ENCODE peak calls at places on chromosomes 13 and 19, in five cellular contexts. N, C, P, G and L are unnamed samples.

GRCh38 chr19:53511933-53512374 is 26.0 kb upstream of the ZNF331 start:
- DNase-seq in P (peak), N (no peak), C (no peak), G (peak), L (peak)

GRCh38 chr19:13102666-13103584 is at the start of gene LYL1:
- DNase-seq in N (no peak), C (no peak), P (peak), G (peak), L (peak)

GRCh38 chr19:1904385-1905070 is 671 bp upstream of the ADAT3 start:
- DNase-seq in C (no peak), P (no peak), G (peak), N (no peak), L (no peak)

GRCh38 chr19:7679771-7680605 is 645 bp upstream of the TRAPPC5 start:
- DNase-seq in C (no peak), N (no peak), P (no peak), G (no peak), L (no peak)

GRCh38 chr13:95254341-95254740 is 46.9 kb downstream of the ABCC4 start:
- DNase-seq in G (peak), P (no peak), N (no peak), C (no peak), L (no peak)

GRCh38 chr19:56066152-56067023 is 54.7 kb downstream of the ZNF787 start:
- DNase-seq in G (peak), C (no peak), P (peak), N (no peak), L (peak)

GRCh38 chr19:17418710-17419109 is 1.1 kb upstream of the MVB12A start:
- DNase-seq in N (no peak), C (no peak), P (no peak), G (peak), L (no peak)

GRCh38 chr13:29849731-29850212 is 645 bp downstream of the UBL3 start:
- DNase-seq in G (peak), N (no peak), C (no peak), P (peak), L (no peak)

GRCh38 chr13:97122381-97122996 is 99.6 kb upstream of the MBNL2 start:
- DNase-seq in N (no peak), G (no peak), P (no peak), C (no peak), L (no peak)

GRCh38 chr13:37386276-37386675 is 212.3 kb downstream of the POSTN start:
- DNase-seq in C (no peak), G (no peak), N (no peak), P (no peak), L (no peak)

GRCh38 chr13:73973156-73973555 is 161.0 kb downstream of the KLF12 start:
- DNase-seq in G (no peak), C (no peak), P (no peak), N (no peak), L (no peak)

DNA sequence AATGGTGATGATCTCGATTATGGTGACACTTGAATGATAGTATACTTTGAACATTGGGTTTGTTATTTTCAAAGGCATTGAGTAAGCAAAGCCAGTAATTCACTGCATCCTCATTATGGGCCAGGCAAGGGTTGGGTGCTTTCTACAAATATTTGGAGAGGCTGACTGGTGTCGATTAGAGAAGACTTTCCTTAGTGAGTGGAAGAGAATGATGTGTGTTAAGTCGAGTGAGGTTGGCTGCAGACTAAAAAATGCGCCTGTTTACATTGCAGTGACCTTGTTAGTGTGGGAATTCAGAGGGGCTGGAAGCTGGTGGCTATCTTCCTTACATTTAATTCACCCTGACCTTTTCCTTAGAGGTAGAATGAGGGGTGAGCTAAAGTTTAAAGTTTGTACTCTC is 22.4 kb upstream of the RNF113B start:
- DNase-seq in C (no peak), N (no peak), G (peak), P (no peak), L (no peak)
- H3K4me3 ChIP-seq in C (no peak), N (no peak), G (no peak), P (no peak), L (no peak)

GRCh38 chr19:45911291-45911690 is 3.3 kb downstream of the NANOS2 start:
- DNase-seq in G (no peak), N (no peak), P (no peak), C (no peak), L (no peak)

GRCh38 chr19:45913874-45914830 is at the start of gene NANOS2:
- DNase-seq in G (peak), C (no peak), N (no peak), P (no peak), L (no peak)

GRCh38 chr19:45905016-45905415 is 2.6 kb upstream of the MYPOP start:
- DNase-seq in C (no peak), P (no peak), N (no peak), G (no peak), L (no peak)

GRCh38 chr19:45906221-45906620 is 3.8 kb upstream of the MYPOP start:
- DNase-seq in N (no peak), C (no peak), P (no peak), G (no peak), L (no peak)

GRCh38 chr19:45908956-45909355 is 5.6 kb downstream of the NANOS2 start:
- DNase-seq in N (no peak), P (no peak), G (no peak), C (no peak), L (no peak)
- H3K4me3 ChIP-seq in N (no peak), P (no peak), G (no peak), C (no peak), L (no peak)

GRCh38 chr13:23902975-23903905 is 5.9 kb upstream of the C1QTNF9B start:
- DNase-seq in N (no peak), P (no peak), G (no peak), C (no peak), L (no peak)
- H3K4me3 ChIP-seq in N (no peak), P (no peak), G (no peak), C (no peak), L (no peak)

GRCh38 chr13:49629196-49629938 is 1.1 kb downstream of the ARL11 start:
- DNase-seq in G (no peak), C (no peak), N (no peak), P (no peak), L (no peak)
- H3K4me3 ChIP-seq in G (no peak), C (no peak), N (no peak), P (no peak), L (no peak)